ENCODE peak calls at places on chromosomes 12 and 14, in ten cellular contexts. B is GM10248, S is K562, A is fibroblast of the aortic adventitia, F is cardiac fibroblast, E is breast epithelium, N is nephron progenitor cell, W is transverse colon, T is dorsolateral prefrontal cortex, J is fibroblast of lung. R is an unnamed sample.

GRCh38 chr12:105741786-105742566 is 396.8 kb downstream of the NUAK1 start:
- DNase-seq in J (peak), N (no peak), B (no peak), E (no peak), S (no peak), F (peak), T (peak), A (peak), W (no peak), R (no peak)

GRCh38 chr14:75334191-75335051 is 55.8 kb downstream of the FOS start:
- DNase-seq in J (no peak), S (no peak), W (peak), E (no peak), B (peak), A (peak), T (peak), F (peak), N (no peak), R (no peak)

GRCh38 chr14:101836131-101836530 is 74.6 kb downstream of the PPP2R5C start:
- DNase-seq in E (no peak), J (peak), F (peak), W (no peak), T (no peak), A (peak), B (no peak), S (no peak), N (no peak), R (no peak)

GRCh38 chr14:24143511-24143910 is 2.1 kb upstream of the EMC9 start:
- DNase-seq in J (peak), S (no peak), T (no peak), E (no peak), W (no peak), B (no peak), A (peak), F (peak), N (no peak), R (no peak)

GRCh38 chr14:102063808-102064429 is 22.9 kb downstream of the HSP90AA1 start:
- DNase-seq in J (no peak), N (no peak), B (no peak), E (no peak), F (no peak), W (no peak), A (no peak), S (no peak), T (no peak), R (no peak)

GRCh38 chr12:14482886-14483285 is 84.8 kb downstream of the PLBD1 start:
- DNase-seq in A (no peak), N (no peak), J (no peak), S (no peak), F (no peak), T (no peak), E (no peak), W (no peak), B (no peak), R (no peak)

GRCh38 chr12:6104027-6104426 is 20.4 kb downstream of the VWF start:
- DNase-seq in N (no peak), B (no peak), S (no peak), E (no peak), T (no peak), A (no peak), J (peak), F (no peak), W (no peak), R (no peak)

GRCh38 chr12:74401035-74401434 is 136.6 kb upstream of the ATXN7L3B start:
- DNase-seq in F (no peak), N (no peak), S (no peak), W (no peak), E (no peak), A (no peak), T (no peak), B (no peak), J (no peak), R (no peak)

GRCh38 chr12:67070604-67071003 is 198.6 kb upstream of the CAND1 start:
- DNase-seq in N (no peak), E (no peak), S (no peak), F (no peak), B (no peak), A (no peak), T (no peak), W (no peak), J (no peak), R (no peak)

GRCh38 chr12:67068773-67069450 is 200.2 kb upstream of the CAND1 start:
- DNase-seq in S (peak), F (peak), T (peak), B (peak), A (peak), N (peak), J (peak), W (peak), E (no peak), R (peak)

GRCh38 chr12:67070307-67070600 is 198.9 kb upstream of the CAND1 start:
- DNase-seq in S (no peak), A (no peak), B (no peak), F (no peak), N (no peak), W (no peak), E (no peak), J (no peak), T (no peak), R (no peak)

GRCh38 chr12:67068204-67068731 is 200.9 kb upstream of the CAND1 start:
- DNase-seq in J (no peak), S (no peak), W (peak), A (no peak), B (peak), N (peak), T (no peak), E (no peak), F (no peak), R (no peak)

DNA sequence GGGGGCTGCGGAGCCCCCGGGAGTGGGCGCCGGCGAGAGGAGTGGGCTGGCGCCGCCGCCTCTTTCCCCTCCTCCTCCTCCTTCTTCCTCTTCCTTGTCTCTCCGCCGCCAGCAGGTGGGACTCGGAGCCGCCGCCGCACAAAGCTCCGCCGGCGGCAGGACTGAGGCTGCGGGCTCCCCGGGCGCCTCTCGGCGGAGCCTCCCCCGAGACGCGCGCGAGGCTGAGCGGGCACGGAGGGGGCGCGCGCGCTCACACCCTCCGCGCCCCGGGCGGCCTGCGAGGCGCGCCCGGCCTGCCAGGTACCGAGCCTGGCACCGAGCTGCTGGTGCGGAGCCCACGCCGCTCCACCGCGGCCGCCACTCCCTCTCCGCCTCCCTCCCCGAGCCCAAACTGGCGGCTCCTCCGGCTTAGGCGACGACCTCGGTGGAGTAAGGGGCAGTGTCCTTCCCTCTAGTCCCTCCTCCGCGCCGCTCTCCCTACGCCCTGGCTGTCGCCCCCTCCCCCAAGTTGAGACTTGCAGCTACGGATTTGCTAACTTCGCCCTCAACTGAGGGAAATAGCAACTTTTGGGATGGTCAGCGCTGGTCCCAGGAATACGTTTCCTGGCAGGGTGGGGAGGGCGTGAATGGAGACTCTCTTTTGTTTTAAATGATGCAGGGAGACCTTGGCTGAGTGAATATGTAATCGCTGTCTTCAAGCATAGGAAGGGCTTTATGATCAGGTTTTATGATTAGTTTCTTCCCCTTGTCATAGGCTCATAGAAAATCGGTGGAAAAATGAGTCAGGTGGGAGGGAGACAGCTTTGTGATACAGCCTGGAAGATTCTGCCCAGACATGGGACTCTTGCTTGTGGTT is 199.5 kb upstream of the CAND1 start:
- DNase-seq in W (peak), J (peak), A (no peak), B (peak), E (no peak), F (no peak), N (peak), S (peak), T (peak), R (peak)
- TF ChIP-seq CTCF in W (no peak), J (no peak), A (peak), B (no peak), E (no peak), F (no peak), N (no peak), S (no peak), T (no peak), R (peak)

GRCh38 chr14:79602023-79602422 is 609.3 kb downstream of the DIO2 start:
- DNase-seq in S (no peak), A (no peak), N (no peak), E (no peak), W (no peak), J (no peak), B (no peak), F (no peak), T (no peak), R (no peak)

GRCh38 chr14:79602742-79603141 is 608.6 kb downstream of the DIO2 start:
- DNase-seq in A (no peak), J (no peak), T (no peak), W (no peak), N (no peak), B (no peak), E (no peak), S (no peak), F (no peak), R (no peak)

GRCh38 chr14:79601579-79601978 is 609.7 kb downstream of the DIO2 start:
- DNase-seq in F (no peak), E (no peak), W (no peak), A (no peak), T (no peak), B (no peak), S (no peak), J (no peak), N (no peak), R (no peak)

GRCh38 chr14:79598339-79598738 is 613.0 kb downstream of the DIO2 start:
- DNase-seq in J (peak), B (no peak), E (no peak), S (no peak), N (no peak), F (peak), T (no peak), W (no peak), A (peak), R (no peak)

DNA sequence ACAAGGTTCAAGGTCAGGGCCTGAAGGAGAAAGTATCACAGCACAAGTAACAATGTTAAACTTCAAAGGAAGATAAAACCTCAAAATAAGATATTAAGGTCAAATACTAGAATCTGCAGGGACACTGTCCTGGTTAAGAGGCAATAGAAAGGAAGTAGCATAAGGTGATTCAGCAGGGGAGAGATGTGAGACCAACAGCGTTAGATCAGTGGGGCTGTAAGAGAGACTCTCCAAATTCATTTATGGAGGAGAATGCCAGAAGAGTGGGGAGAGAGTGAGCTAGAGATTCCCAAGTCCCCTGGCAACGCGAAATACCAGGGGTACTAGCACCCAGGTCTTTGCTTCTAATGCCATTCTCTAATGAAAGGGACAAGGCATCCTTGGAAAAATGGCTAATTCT is 610.9 kb downstream of the DIO2 start:
- DNase-seq in A (no peak), B (no peak), W (no peak), J (no peak), N (no peak), S (no peak), E (no peak), T (no peak), F (no peak), R (no peak)
- TF ChIP-seq CTCF in A (no peak), B (no peak), W (no peak), J (no peak), N (no peak), S (no peak), E (no peak), T (no peak), F (no peak), R (no peak)

GRCh38 chr12:64269161-64269560 is 47.1 kb upstream of the KICS2 start:
- DNase-seq in F (no peak), W (no peak), N (no peak), A (no peak), T (no peak), B (no peak), J (no peak), S (no peak), E (no peak), R (no peak)

GRCh38 chr12:64278421-64278820 is 56.3 kb upstream of the KICS2 start:
- DNase-seq in W (no peak), T (no peak), A (no peak), J (no peak), N (no peak), B (no peak), E (no peak), S (no peak), F (no peak), R (no peak)

GRCh38 chr12:64270411-64270810 is 48.3 kb upstream of the KICS2 start:
- DNase-seq in A (no peak), J (no peak), E (no peak), W (no peak), F (no peak), B (no peak), T (no peak), N (no peak), S (no peak), R (no peak)

GRCh38 chr12:64268409-64268808 is 46.3 kb upstream of the KICS2 start:
- DNase-seq in S (no peak), J (no peak), N (no peak), W (no peak), B (no peak), A (no peak), E (no peak), F (no peak), T (no peak), R (no peak)

DNA sequence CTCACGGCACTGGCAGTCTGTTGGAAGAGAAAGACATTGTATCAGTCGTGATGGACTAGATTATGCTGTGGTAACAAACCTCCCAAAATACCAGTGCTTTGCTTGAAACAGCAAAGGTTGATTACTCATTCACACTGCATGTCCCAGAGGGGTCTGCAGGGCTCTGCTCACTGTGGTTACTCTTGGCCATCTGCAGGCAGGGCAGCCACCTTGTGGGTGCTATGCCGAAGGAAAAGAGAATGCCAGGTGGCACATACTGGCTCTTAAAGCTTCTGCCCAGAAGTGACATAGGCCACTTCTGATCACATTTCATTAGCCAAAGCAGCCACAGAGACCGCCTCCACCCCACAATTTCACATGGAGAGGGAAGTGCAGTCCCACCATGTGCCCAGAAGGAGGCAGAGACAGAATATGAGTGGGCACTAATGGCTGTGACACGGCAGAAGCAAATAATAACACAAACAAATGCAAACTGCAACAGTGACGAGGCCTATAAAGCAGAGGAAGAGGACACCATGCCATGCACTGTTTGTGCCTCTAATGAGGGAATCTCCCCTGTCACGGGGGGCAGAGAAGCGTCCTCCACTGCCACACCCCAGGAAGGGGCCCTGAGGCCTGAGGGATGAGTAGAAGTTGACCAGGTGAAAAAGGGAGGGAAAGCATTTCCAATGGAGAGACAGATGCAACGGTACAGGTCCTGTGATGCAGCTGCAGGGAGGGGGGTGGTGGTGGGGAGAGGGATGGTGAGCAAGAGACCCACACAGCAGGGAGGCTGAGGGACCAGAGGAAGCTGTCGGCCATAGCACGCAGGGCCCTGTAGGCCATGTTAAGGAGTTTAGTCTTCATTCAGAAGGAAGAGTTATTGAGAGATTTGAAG is 51.7 kb upstream of the KICS2 start:
- DNase-seq in J (no peak), S (no peak), A (peak), E (no peak), W (peak), T (no peak), B (peak), F (peak), N (peak), R (no peak)
- TF ChIP-seq CTCF in J (peak), S (peak), A (peak), E (no peak), W (no peak), T (peak), B (peak), F (peak), N (peak), R (peak)

GRCh38 chr12:32332446-32332845 is 66.9 kb upstream of the FGD4 start:
- DNase-seq in B (no peak), S (no peak), E (no peak), N (no peak), T (no peak), F (no peak), A (no peak), W (no peak), J (no peak), R (no peak)

GRCh38 chr12:32336261-32336660 is 63.1 kb upstream of the FGD4 start:
- DNase-seq in B (no peak), A (no peak), W (no peak), J (no peak), T (no peak), E (no peak), S (no peak), N (no peak), F (peak), R (no peak)

GRCh38 chr12:32334384-32334783 is 65.0 kb upstream of the FGD4 start:
- DNase-seq in B (peak), J (no peak), N (no peak), T (no peak), E (no peak), S (no peak), W (no peak), A (no peak), F (no peak), R (no peak)

DNA sequence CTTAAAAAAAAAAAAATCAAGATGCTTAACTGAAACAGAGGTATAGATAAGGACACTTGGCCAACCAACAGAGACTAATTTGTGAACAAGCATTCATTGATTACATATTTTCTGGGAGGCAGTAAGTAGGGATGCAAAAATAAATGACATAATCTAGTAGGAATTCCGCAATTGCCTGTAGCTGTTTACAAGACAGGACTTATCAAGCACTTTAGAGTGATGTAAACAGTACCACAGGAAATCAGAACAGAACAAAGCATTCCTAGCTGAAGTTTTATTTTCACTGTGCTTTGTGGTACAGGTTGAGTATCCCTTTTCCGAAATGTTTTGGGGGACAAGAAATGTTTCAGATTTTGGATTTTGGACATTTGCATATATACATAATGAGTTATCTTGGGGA is 68.2 kb upstream of the FGD4 start:
- DNase-seq in E (no peak), F (peak), S (no peak), B (no peak), W (no peak), T (no peak), J (peak), N (no peak), A (no peak), R (no peak)
- TF ChIP-seq CTCF in E (no peak), F (no peak), S (no peak), B (no peak), W (no peak), T (no peak), J (no peak), N (no peak), A (no peak), R (no peak)

DNA sequence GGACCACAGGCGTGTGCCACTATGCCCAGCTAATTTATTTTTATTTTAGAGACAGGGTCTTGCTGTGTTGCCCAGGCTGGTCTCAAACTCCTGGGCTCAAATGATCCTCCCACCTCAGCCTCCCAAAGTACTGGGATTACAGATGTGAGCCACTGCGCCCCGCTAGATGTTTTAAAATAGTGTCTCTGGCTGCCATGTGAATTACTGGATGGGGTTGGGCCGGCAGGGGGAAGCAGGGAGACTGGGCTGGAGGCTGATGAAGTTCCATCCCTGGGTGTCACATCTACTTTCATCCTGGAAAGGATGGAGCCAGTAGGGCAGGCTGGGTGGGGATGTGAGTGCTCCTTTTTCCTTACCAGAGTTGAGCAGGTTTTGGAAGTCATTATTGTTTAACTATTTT is 46.1 kb downstream of the DNAH10 start:
- DNase-seq in F (peak), A (no peak), N (peak), B (no peak), T (no peak), J (peak), E (no peak), W (no peak), S (peak), R (no peak)
- TF ChIP-seq CTCF in F (peak), A (peak), N (no peak), B (no peak), T (peak), J (peak), E (no peak), W (no peak), S (peak), R (peak)

GRCh38 chr14:79370969-79371368 is 840.3 kb downstream of the DIO2 start:
- DNase-seq in S (no peak), J (no peak), F (no peak), A (no peak), E (no peak), W (no peak), N (no peak), T (no peak), B (no peak), R (no peak)

GRCh38 chr14:79373451-79373850 is 837.9 kb downstream of the DIO2 start:
- DNase-seq in S (no peak), T (no peak), B (no peak), W (no peak), J (no peak), N (no peak), A (no peak), E (no peak), F (no peak), R (no peak)

GRCh38 chr14:79375336-79375735 is 836.0 kb downstream of the DIO2 start:
- DNase-seq in A (no peak), E (no peak), N (peak), W (no peak), J (no peak), S (no peak), B (no peak), F (no peak), T (no peak), R (no peak)

GRCh38 chr14:79369359-79370332 is 841.7 kb downstream of the DIO2 start:
- DNase-seq in E (no peak), J (peak), T (no peak), A (peak), F (peak), W (no peak), B (no peak), N (no peak), S (no peak), R (no peak)
- TF ChIP-seq CTCF in E (no peak), J (peak), T (no peak), A (peak), F (peak), W (no peak), B (no peak), N (no peak), S (no peak), R (no peak)

GRCh38 chr12:102990419-102990818 is 32.9 kb downstream of the ASCL1 start:
- DNase-seq in B (no peak), E (no peak), S (no peak), A (no peak), J (no peak), T (peak), W (no peak), F (no peak), N (no peak), R (no peak)
- TF ChIP-seq CTCF in B (peak), E (no peak), S (no peak), A (no peak), J (no peak), T (no peak), W (no peak), F (no peak), N (no peak), R (no peak)

GRCh38 chr12:88325076-88325827 is 183.1 kb downstream of the TMTC3 start:
- DNase-seq in S (no peak), J (peak), F (peak), A (peak), B (no peak), T (no peak), W (no peak), N (no peak), E (no peak), R (no peak)
- TF ChIP-seq CTCF in S (no peak), J (peak), F (peak), A (peak), B (no peak), T (no peak), W (no peak), N (no peak), E (no peak), R (no peak)